ENCODE peak calls at places on chromosome 3, in five cellular contexts. One of them, this sample, is unnamed.

GRCh38 chr3:15805756-15806266 is 8.0 kb upstream of the ANKRD28 start:
- DNase-seq in A549: no peak
- DNase-seq in colonic mucosa: no peak
- DNase-seq in heart right ventricle: no peak
- DNase-seq in right atrium auricular region: no peak
- DNase-seq in this sample: no peak

GRCh38 chr3:97952280-97952679 is 20.0 kb downstream of the RIOX2 start:
- DNase-seq in A549: no peak
- DNase-seq in colonic mucosa: peak; percentile 40
- DNase-seq in heart right ventricle: peak; percentile 56
- DNase-seq in right atrium auricular region: peak; percentile 80
- DNase-seq in this sample: no peak

GRCh38 chr3:141367038-141367730 is 1.1 kb upstream of the ZBTB38 start:
- DNase-seq in A549: no peak
- DNase-seq in colonic mucosa: no peak
- DNase-seq in heart right ventricle: no peak
- DNase-seq in right atrium auricular region: no peak
- DNase-seq in this sample: no peak

GRCh38 chr3:72549819-72550581 is 298.2 kb downstream of the SHQ1 start:
- DNase-seq in A549: no peak
- DNase-seq in colonic mucosa: no peak
- DNase-seq in heart right ventricle: no peak
- DNase-seq in right atrium auricular region: no peak
- DNase-seq in this sample: no peak

GRCh38 chr3:129260606-129261005 is 11.2 kb downstream of the COPG1 start:
- DNase-seq in A549: no peak
- DNase-seq in colonic mucosa: no peak
- DNase-seq in heart right ventricle: no peak
- DNase-seq in right atrium auricular region: no peak
- DNase-seq in this sample: peak; percentile 31

GRCh38 chr3:169117264-169117663 is 546.2 kb downstream of the MECOM start:
- DNase-seq in A549: no peak
- DNase-seq in colonic mucosa: no peak
- DNase-seq in heart right ventricle: no peak
- DNase-seq in right atrium auricular region: no peak
- DNase-seq in this sample: no peak

GRCh38 chr3:142947352-142947751 is 16.1 kb downstream of the PAQR9 start:
- DNase-seq in A549: no peak
- DNase-seq in colonic mucosa: no peak
- DNase-seq in heart right ventricle: peak; percentile 18
- DNase-seq in right atrium auricular region: no peak
- DNase-seq in this sample: no peak

GRCh38 chr3:40803311-40803710 is 278.6 kb downstream of the ZNF621 start:
- DNase-seq in A549: no peak
- DNase-seq in colonic mucosa: no peak
- DNase-seq in heart right ventricle: no peak
- DNase-seq in right atrium auricular region: no peak
- DNase-seq in this sample: no peak

GRCh38 chr3:60610441-60611112 is 640.7 kb downstream of the FHIT start:
- DNase-seq in A549: no peak
- DNase-seq in colonic mucosa: peak; percentile 49
- DNase-seq in heart right ventricle: peak; percentile 52
- DNase-seq in right atrium auricular region: peak; percentile 87
- DNase-seq in this sample: no peak

GRCh38 chr3:167723872-167724271 is 10.8 kb downstream of the PDCD10 start:
- DNase-seq in A549: no peak
- DNase-seq in colonic mucosa: no peak
- DNase-seq in heart right ventricle: no peak
- DNase-seq in right atrium auricular region: no peak
- DNase-seq in this sample: no peak
- H3K4me1 ChIP-seq in A549: peaks cover 21% of the 10 kb centered on the region
- H3K4me1 ChIP-seq in colonic mucosa: no peaks in the 10 kb centered on the region
- H3K4me1 ChIP-seq in heart right ventricle: no peaks in the 10 kb centered on the region
- H3K4me1 ChIP-seq in right atrium auricular region: no peaks in the 10 kb centered on the region
- H3K4me1 ChIP-seq in this sample: peaks cover 31% of the 10 kb centered on the region

DNA sequence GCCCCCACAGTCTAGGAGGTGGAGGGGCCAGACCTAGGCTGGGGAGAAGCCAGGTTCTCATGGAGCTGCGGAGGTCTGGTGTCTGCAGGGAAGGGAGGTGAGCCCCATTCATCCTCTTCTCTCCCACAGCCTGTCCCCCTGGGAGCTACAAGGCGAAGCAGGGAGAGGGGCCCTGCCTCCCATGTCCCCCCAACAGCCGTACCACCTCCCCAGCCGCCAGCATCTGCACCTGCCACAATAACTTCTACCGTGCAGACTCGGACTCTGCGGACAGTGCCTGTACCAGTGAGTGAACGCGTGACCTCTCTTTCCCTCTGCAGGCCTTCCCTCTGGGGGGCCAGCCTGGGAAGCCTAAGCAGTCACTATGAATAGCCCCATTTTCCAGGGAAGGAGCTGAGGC is 14.1 kb downstream of the EPHB3 start:
- DNase-seq in A549: no peak
- DNase-seq in colonic mucosa: no peak
- DNase-seq in heart right ventricle: no peak
- DNase-seq in right atrium auricular region: no peak
- DNase-seq in this sample: no peak
- H3K27ac ChIP-seq in A549: no peak overlapping the region
- H3K27ac ChIP-seq in colonic mucosa: no peak overlapping the region
- H3K27ac ChIP-seq in heart right ventricle: no peak overlapping the region
- H3K27ac ChIP-seq in right atrium auricular region: no peak overlapping the region
- H3K27ac ChIP-seq in this sample: no peak overlapping the region

GRCh38 chr3:74009961-74010859 is 385.5 kb upstream of the PDZRN3 start:
- DNase-seq in A549: no peak
- DNase-seq in colonic mucosa: no peak
- DNase-seq in heart right ventricle: no peak
- DNase-seq in right atrium auricular region: no peak
- DNase-seq in this sample: no peak
- H3K4me3 ChIP-seq in A549: no peak overlapping the region
- H3K4me3 ChIP-seq in colonic mucosa: no peak overlapping the region
- H3K4me3 ChIP-seq in heart right ventricle: no peak overlapping the region
- H3K4me3 ChIP-seq in right atrium auricular region: no peak overlapping the region
- H3K4me3 ChIP-seq in this sample: no peak overlapping the region

GRCh38 chr3:149894211-149894610 is 76.5 kb downstream of the PFN2 start:
- DNase-seq in A549: no peak
- DNase-seq in colonic mucosa: no peak
- DNase-seq in heart right ventricle: no peak
- DNase-seq in right atrium auricular region: no peak
- DNase-seq in this sample: no peak
- H3K4me1 ChIP-seq in A549: peaks cover 6% of the 10 kb centered on the region
- H3K4me1 ChIP-seq in colonic mucosa: no peaks in the 10 kb centered on the region
- H3K4me1 ChIP-seq in heart right ventricle: no peaks in the 10 kb centered on the region
- H3K4me1 ChIP-seq in right atrium auricular region: no peaks in the 10 kb centered on the region
- H3K4me1 ChIP-seq in this sample: no peaks in the 10 kb centered on the region

GRCh38 chr3:188389711-188390346 is 235.9 kb downstream of the LPP start:
- DNase-seq in A549: no peak
- DNase-seq in colonic mucosa: peak; percentile 31
- DNase-seq in heart right ventricle: no peak
- DNase-seq in right atrium auricular region: peak; percentile 72
- DNase-seq in this sample: peak; percentile 81
- H3K27ac ChIP-seq in A549: no peak overlapping the region
- H3K27ac ChIP-seq in colonic mucosa: peak overlapping the region; percentile 13
- H3K27ac ChIP-seq in heart right ventricle: no peak overlapping the region
- H3K27ac ChIP-seq in right atrium auricular region: peak overlapping the region; percentile 42
- H3K27ac ChIP-seq in this sample: peak overlapping the region; percentile 90

GRCh38 chr3:50304601-50305000 is 1.2 kb upstream of the HYAL1 start:
- DNase-seq in A549: no peak
- DNase-seq in colonic mucosa: no peak
- DNase-seq in heart right ventricle: no peak
- DNase-seq in right atrium auricular region: no peak
- DNase-seq in this sample: no peak

GRCh38 chr3:50303038-50303815 is at the start of gene HYAL1:
- DNase-seq in A549: no peak
- DNase-seq in colonic mucosa: peak; percentile 77
- DNase-seq in heart right ventricle: peak; percentile 90
- DNase-seq in right atrium auricular region: peak; percentile 90
- DNase-seq in this sample: peak; percentile 91

GRCh38 chr3:50299929-50300680 is 900 bp upstream of the HYAL3 start:
- DNase-seq in A549: no peak
- DNase-seq in colonic mucosa: peak; percentile 36
- DNase-seq in heart right ventricle: no peak
- DNase-seq in right atrium auricular region: no peak
- DNase-seq in this sample: peak; percentile 87

GRCh38 chr3:50300681-50301254 is 1.6 kb upstream of the HYAL3 start:
- DNase-seq in A549: no peak
- DNase-seq in colonic mucosa: no peak
- DNase-seq in heart right ventricle: no peak
- DNase-seq in right atrium auricular region: no peak
- DNase-seq in this sample: peak; percentile 80

GRCh38 chr3:50302095-50303037 is 1.0 kb downstream of the HYAL1 start:
- DNase-seq in A549: no peak
- DNase-seq in colonic mucosa: no peak
- DNase-seq in heart right ventricle: no peak
- DNase-seq in right atrium auricular region: no peak
- DNase-seq in this sample: peak; percentile 79
- H3K4me3 ChIP-seq in A549: no peak overlapping the region
- H3K4me3 ChIP-seq in colonic mucosa: peak overlapping the region; percentile 4
- H3K4me3 ChIP-seq in heart right ventricle: peak overlapping the region; percentile 45
- H3K4me3 ChIP-seq in right atrium auricular region: peak overlapping the region; percentile 43
- H3K4me3 ChIP-seq in this sample: peak overlapping the region; percentile 35

GRCh38 chr3:50272911-50273688 is 4.2 kb downstream of the SEMA3B start:
- DNase-seq in A549: peak; percentile 77
- DNase-seq in colonic mucosa: peak; percentile 95
- DNase-seq in heart right ventricle: peak; percentile 90
- DNase-seq in right atrium auricular region: peak; percentile 89
- DNase-seq in this sample: peak; percentile 97
- H3K4me1 ChIP-seq in A549: peaks cover 41% of the 10 kb centered on the region
- H3K4me1 ChIP-seq in colonic mucosa: peaks cover 21% of the 10 kb centered on the region
- H3K4me1 ChIP-seq in heart right ventricle: peaks cover 2% of the 10 kb centered on the region
- H3K4me1 ChIP-seq in right atrium auricular region: no peaks in the 10 kb centered on the region
- H3K4me1 ChIP-seq in this sample: peaks cover 68% of the 10 kb centered on the region